ENCODE peak calls at places on chromosome 1, in four cellular contexts. Q is caudate nucleus, D is iPS DF 19.7, S is HFF-Myc. O is an unnamed sample.

GRCh38 chr1:243315933-243316332 is 60.1 kb downstream of the SDCCAG8 start:
- DNase-seq in D (no peak), S (no peak), Q (no peak), O (no peak)

GRCh38 chr1:214280386-214281029 is 451 bp upstream of the SMYD2 start:
- DNase-seq in Q (no peak), D (no peak), S (no peak), O (peak; percentile 32)

GRCh38 chr1:43625063-43625780 is 24.7 kb upstream of the KDM4A start:
- DNase-seq in S (no peak), Q (no peak), D (no peak), O (no peak)

GRCh38 chr1:21926814-21927530 is 10.1 kb downstream of the HSPG2 start:
- DNase-seq in D (no peak), S (no peak), Q (no peak), O (peak; percentile 63)

GRCh38 chr1:206821493-206821892 is 43.9 kb upstream of the IL20 start:
- DNase-seq in D (no peak), Q (no peak), S (no peak), O (no peak)

GRCh38 chr1:174991473-174991872 is 8.3 kb upstream of the CACYBP start:
- DNase-seq in Q (no peak), D (no peak), S (no peak), O (no peak)

GRCh38 chr1:223129229-223129851 is 13.7 kb downstream of the TLR5 start:
- DNase-seq in D (no peak), Q (peak; percentile 14), S (no peak), O (no peak)

GRCh38 chr1:113074237-113074636 is 1.2 kb downstream of the LRIG2 start:
- DNase-seq in D (no peak), S (no peak), Q (no peak), O (no peak)

GRCh38 chr1:218718977-218719376 is 373.8 kb downstream of the TGFB2 start:
- DNase-seq in S (no peak), Q (no peak), D (no peak), O (no peak)

GRCh38 chr1:46705408-46705807 is 13.5 kb downstream of the EFCAB14 start:
- DNase-seq in S (no peak), D (no peak), Q (no peak), O (no peak)

GRCh38 chr1:226542623-226543103 is 5.9 kb upstream of the STUM start:
- DNase-seq in S (no peak), Q (no peak), D (no peak), O (no peak)

GRCh38 chr1:110049801-110050601 is 15.6 kb downstream of the STRIP1 start:
- DNase-seq in D (no peak), S (no peak), Q (no peak), O (no peak)

GRCh38 chr1:184485731-184486723 is 99.2 kb downstream of the C1orf21 start:
- DNase-seq in S (no peak), D (no peak), Q (no peak), O (no peak)

GRCh38 chr1:109890115-109890953 is 20.3 kb upstream of the CSF1 start:
- DNase-seq in S (no peak), D (no peak), Q (no peak), O (no peak)

GRCh38 chr1:27086628-27087027 is 68.3 kb downstream of the SLC9A1 start:
- DNase-seq in D (no peak), Q (no peak), S (no peak), O (no peak)

GRCh38 chr1:12180315-12180714 is 13.5 kb downstream of the TNFRSF1B start:
- DNase-seq in S (no peak), D (no peak), Q (no peak), O (no peak)

GRCh38 chr1:168506204-168506819 is 37.5 kb downstream of the XCL2 start:
- DNase-seq in S (no peak), D (no peak), Q (no peak), O (peak; percentile 13)

GRCh38 chr1:204624631-204625216 is 60.8 kb downstream of the LRRN2 start:
- DNase-seq in S (no peak), D (no peak), Q (no peak), O (peak; percentile 72)

GRCh38 chr1:41980872-41981653 is 62.3 kb upstream of the HIVEP3 start:
- DNase-seq in Q (no peak), S (no peak), D (no peak), O (no peak)

GRCh38 chr1:198264271-198264670 is 107.5 kb downstream of the NEK7 start:
- DNase-seq in Q (no peak), D (no peak), S (no peak), O (no peak)

GRCh38 chr1:204968946-204969345 is 74.1 kb upstream of the CNTN2 start:
- DNase-seq in S (no peak), D (no peak), Q (no peak), O (no peak)

GRCh38 chr1:117173711-117174110 is 37.0 kb downstream of the VTCN1 start:
- DNase-seq in Q (no peak), D (no peak), S (no peak), O (no peak)

GRCh38 chr1:40898434-40898900 is 36.3 kb upstream of the CITED4 start:
- DNase-seq in Q (no peak), S (no peak), D (no peak), O (peak; percentile 85)

GRCh38 chr1:218521414-218522169 is 176.5 kb downstream of the TGFB2 start:
- DNase-seq in S (peak; percentile 31), D (peak; percentile 28), Q (no peak), O (no peak)